ENCODE peak calls at places on chromosome 13, in eight cellular contexts. J, I, T, L, O, Q, F and S are unnamed samples.

GRCh38 chr13:30844548-30845296 is 61.3 kb upstream of the MEDAG start:
- DNase-seq in J (no peak), I (no peak), T (no peak), L (no peak), O (peak; percentile 52), Q (no peak), F (no peak), S (no peak)

GRCh38 chr13:77222000-77222690 is 104.7 kb downstream of the MYCBP2 start:
- DNase-seq in J (no peak), I (no peak), T (no peak), L (no peak), O (no peak), Q (no peak), F (no peak), S (no peak)

GRCh38 chr13:88744289-88744688 is 1073.1 kb downstream of the SLITRK5 start:
- DNase-seq in J (no peak), I (no peak), T (no peak), L (no peak), O (no peak), Q (no peak), F (no peak), S (no peak)

GRCh38 chr13:98181106-98181815 is 4.2 kb upstream of the RNF113B start:
- DNase-seq in J (no peak), I (no peak), T (no peak), L (no peak), O (no peak), Q (no peak), F (no peak), S (no peak)

GRCh38 chr13:95641961-95642621 is 2.4 kb downstream of the DZIP1 start:
- DNase-seq in J (no peak), I (no peak), T (no peak), L (peak; percentile 53), O (peak; percentile 76), Q (peak; percentile 73), F (peak; percentile 76), S (no peak)

GRCh38 chr13:29435125-29435911 is 160.2 kb downstream of the SLC7A1 start:
- DNase-seq in J (no peak), I (no peak), T (no peak), L (peak; percentile 41), O (peak; percentile 70), Q (no peak), F (peak; percentile 46), S (peak; percentile 14)

GRCh38 chr13:76936736-76937135 is 11.6 kb upstream of the ACOD1 start:
- DNase-seq in J (no peak), I (no peak), T (no peak), L (no peak), O (peak; percentile 27), Q (no peak), F (no peak), S (no peak)

GRCh38 chr13:109204657-109205056 is 575.2 kb downstream of the MYO16 start:
- DNase-seq in J (no peak), I (no peak), T (no peak), L (no peak), O (no peak), Q (no peak), F (no peak), S (no peak)

GRCh38 chr13:20401958-20402856 is 123.5 kb downstream of the CRYL1 start:
- DNase-seq in J (no peak), I (no peak), T (no peak), L (no peak), O (peak; percentile 88), Q (no peak), F (no peak), S (no peak)

GRCh38 chr13:37105251-37105714 is at the start of gene CSNK1A1L:
- DNase-seq in J (no peak), I (no peak), T (no peak), L (no peak), O (no peak), Q (no peak), F (no peak), S (no peak)

GRCh38 chr13:109569938-109570711 is 216.3 kb downstream of the IRS2 start:
- DNase-seq in J (peak; percentile 18), I (no peak), T (no peak), L (no peak), O (no peak), Q (no peak), F (no peak), S (no peak)

GRCh38 chr13:113452942-113453901 is at the start of gene ADPRHL1:
- DNase-seq in J (no peak), I (no peak), T (no peak), L (no peak), O (no peak), Q (no peak), F (peak; percentile 57), S (no peak)

GRCh38 chr13:98576215-98576945 is 527 bp downstream of the STK24 start:
- DNase-seq in J (peak; percentile 34), I (no peak), T (peak; percentile 48), L (no peak), O (peak; percentile 52), Q (peak; percentile 57), F (peak; percentile 52), S (no peak)

GRCh38 chr13:47094734-47095434 is 198.0 kb upstream of the HTR2A start:
- DNase-seq in J (no peak), I (no peak), T (no peak), L (no peak), O (no peak), Q (no peak), F (no peak), S (no peak)

GRCh38 chr13:76637651-76638111 is 248.5 kb downstream of the KCTD12 start:
- DNase-seq in J (no peak), I (no peak), T (no peak), L (no peak), O (peak; percentile 33), Q (no peak), F (no peak), S (no peak)

GRCh38 chr13:44961997-44962396 is 27.3 kb downstream of the NUFIP1 start:
- DNase-seq in J (no peak), I (no peak), T (no peak), L (no peak), O (no peak), Q (no peak), F (no peak), S (no peak)

GRCh38 chr13:39961036-39961435 is 305.6 kb downstream of the COG6 start:
- DNase-seq in J (no peak), I (no peak), T (no peak), L (no peak), O (no peak), Q (no peak), F (no peak), S (no peak)

GRCh38 chr13:66657165-66657895 is 572.8 kb downstream of the PCDH9 start:
- DNase-seq in J (no peak), I (peak; percentile 69), T (no peak), L (peak; percentile 100), O (peak; percentile 100), Q (no peak), F (peak; percentile 90), S (peak; percentile 89)

GRCh38 chr13:78468546-78469060 is 134.7 kb downstream of the POU4F1 start:
- DNase-seq in J (no peak), I (no peak), T (no peak), L (no peak), O (no peak), Q (no peak), F (no peak), S (no peak)

GRCh38 chr13:52428295-52428694 is 22.1 kb downstream of the VPS36 start:
- DNase-seq in J (no peak), I (peak; percentile 80), T (no peak), L (no peak), O (peak; percentile 81), Q (no peak), F (no peak), S (peak; percentile 9)

GRCh38 chr13:25847145-25847544 is 204.7 kb downstream of the SHISA2 start:
- DNase-seq in J (peak; percentile 16), I (no peak), T (no peak), L (no peak), O (no peak), Q (no peak), F (no peak), S (no peak)

GRCh38 chr13:110348309-110348625 is 41.2 kb downstream of the COL4A2 start:
- DNase-seq in J (no peak), I (no peak), T (no peak), L (no peak), O (no peak), Q (no peak), F (no peak), S (no peak)

GRCh38 chr13:113120300-113121182 is 2.1 kb upstream of the F10 start:
- DNase-seq in J (no peak), I (no peak), T (no peak), L (no peak), O (no peak), Q (no peak), F (no peak), S (no peak)

GRCh38 chr13:41311607-41312500 is 787 bp downstream of the NAA16 start:
- DNase-seq in J (peak; percentile 35), I (peak; percentile 6), T (peak; percentile 51), L (peak; percentile 10), O (peak; percentile 78), Q (peak; percentile 48), F (peak; percentile 64), S (no peak)

GRCh38 chr13:108961542-108962125 is 332.2 kb downstream of the MYO16 start:
- DNase-seq in J (no peak), I (peak; percentile 36), T (peak; percentile 61), L (peak; percentile 90), O (peak; percentile 68), Q (no peak), F (no peak), S (peak; percentile 37)

GRCh38 chr13:94331281-94331680 is 148.2 kb downstream of the DCT start:
- DNase-seq in J (no peak), I (no peak), T (no peak), L (no peak), O (no peak), Q (no peak), F (no peak), S (no peak)

GRCh38 chr13:38686635-38687245 is at the start of gene FREM2:
- DNase-seq in J (no peak), I (peak; percentile 82), T (no peak), L (peak; percentile 21), O (peak; percentile 17), Q (peak; percentile 72), F (no peak), S (peak; percentile 58)

GRCh38 chr13:75533866-75534265 is 3.8 kb downstream of the COMMD6 start:
- DNase-seq in J (no peak), I (no peak), T (no peak), L (no peak), O (no peak), Q (no peak), F (no peak), S (no peak)

GRCh38 chr13:28609936-28610335 is 49.0 kb upstream of the POMP start:
- DNase-seq in J (no peak), I (no peak), T (no peak), L (no peak), O (peak; percentile 90), Q (no peak), F (no peak), S (peak; percentile 25)

GRCh38 chr13:73952683-73953082 is 181.5 kb downstream of the KLF12 start:
- DNase-seq in J (no peak), I (no peak), T (no peak), L (no peak), O (peak; percentile 24), Q (no peak), F (no peak), S (peak; percentile 14)

GRCh38 chr13:98393873-98394272 is 183.0 kb downstream of the STK24 start:
- DNase-seq in J (no peak), I (no peak), T (no peak), L (no peak), O (no peak), Q (no peak), F (no peak), S (no peak)

GRCh38 chr13:105312906-105313305 is 1222.6 kb downstream of the EFNB2 start:
- DNase-seq in J (no peak), I (no peak), T (no peak), L (no peak), O (no peak), Q (no peak), F (no peak), S (no peak)

GRCh38 chr13:113882266-113882627 is 18.4 kb upstream of the GAS6 start:
- DNase-seq in J (no peak), I (no peak), T (no peak), L (no peak), O (no peak), Q (no peak), F (no peak), S (no peak)